ENCODE peak calls at places on chromosomes 1 and 21, in eight cellular contexts. D is tibial artery, G is fibroblast of the aortic adventitia, T is GM13976, M is K562, A is Calu3, N is upper lobe of left lung, K is fibroblast of villous mesenchyme. B is an unnamed sample.

GRCh38 chr1:200979574-200980451 is 43.7 kb downstream of the KIF21B start:
- DNase-seq in D (no peak), G (no peak), T (peak), M (peak), A (peak), N (no peak), K (peak), B (peak)

GRCh38 chr1:53046930-53047329 is 15.1 kb upstream of the PODN start:
- DNase-seq in D (no peak), G (peak), T (no peak), M (no peak), A (no peak), N (no peak), K (peak), B (no peak)

GRCh38 chr1:22115281-22115680 is 27.6 kb downstream of the WNT4 start:
- DNase-seq in D (no peak), G (no peak), T (no peak), M (no peak), A (no peak), N (no peak), K (no peak), B (no peak)

GRCh38 chr1:175471039-175471800 is 272.2 kb downstream of the TNR start:
- DNase-seq in D (no peak), G (no peak), T (no peak), M (no peak), A (no peak), N (no peak), K (peak), B (peak)

GRCh38 chr1:65703853-65704252 is 88.8 kb upstream of the PDE4B start:
- DNase-seq in D (no peak), G (no peak), T (no peak), M (no peak), A (no peak), N (no peak), K (no peak), B (no peak)

GRCh38 chr1:212167098-212167497 is 118.1 kb upstream of the PPP2R5A start:
- DNase-seq in D (no peak), G (peak), T (no peak), M (no peak), A (no peak), N (no peak), K (peak), B (no peak)

GRCh38 chr1:153990468-153991150 is at the start of gene RPS27:
- DNase-seq in D (peak), G (peak), T (peak), M (peak), A (peak), N (peak), K (peak), B (peak)

GRCh38 chr1:172826096-172826741 is 167.3 kb downstream of the FASLG start:
- DNase-seq in D (peak), G (peak), T (no peak), M (no peak), A (peak), N (no peak), K (peak), B (peak)

GRCh38 chr1:207813946-207814345 is 62.1 kb downstream of the CD46 start:
- DNase-seq in D (no peak), G (no peak), T (no peak), M (no peak), A (no peak), N (no peak), K (no peak), B (no peak)

GRCh38 chr1:63027176-63027575 is 243.2 kb downstream of the ATG4C start:
- DNase-seq in D (no peak), G (no peak), T (no peak), M (no peak), A (no peak), N (no peak), K (no peak), B (no peak)

GRCh38 chr1:238457610-238458009 is 566.9 kb upstream of the ZP4 start:
- DNase-seq in D (no peak), G (peak), T (no peak), M (no peak), A (no peak), N (no peak), K (no peak), B (no peak)

GRCh38 chr21:44400791-44401385 is 47.5 kb downstream of the TRPM2 start:
- DNase-seq in D (no peak), G (no peak), T (no peak), M (no peak), A (no peak), N (peak), K (no peak), B (no peak)

GRCh38 chr1:212920895-212921294 is 29.4 kb upstream of the VASH2 start:
- DNase-seq in D (no peak), G (no peak), T (peak), M (peak), A (no peak), N (no peak), K (no peak), B (no peak)

GRCh38 chr1:226223157-226223785 is at the start of gene MIXL1:
- DNase-seq in D (no peak), G (no peak), T (peak), M (no peak), A (peak), N (peak), K (peak), B (no peak)

GRCh38 chr1:226222686-226223085 is 778 bp upstream of the MIXL1 start:
- DNase-seq in D (no peak), G (no peak), T (no peak), M (no peak), A (no peak), N (no peak), K (no peak), B (no peak)

GRCh38 chr1:226226601-226227000 is 3.1 kb downstream of the MIXL1 start:
- DNase-seq in D (no peak), G (no peak), T (no peak), M (no peak), A (no peak), N (no peak), K (no peak), B (no peak)

GRCh38 chr1:226220473-226221189 is 2.8 kb upstream of the MIXL1 start:
- DNase-seq in D (no peak), G (no peak), T (no peak), M (no peak), A (no peak), N (no peak), K (no peak), B (no peak)

GRCh38 chr1:226223786-226224244 is 351 bp downstream of the MIXL1 start:
- DNase-seq in D (no peak), G (no peak), T (peak), M (peak), A (peak), N (peak), K (peak), B (no peak)
- TF ChIP-seq CTCF in D (no peak), G (no peak), T (peak), M (peak), A (peak), N (no peak), K (no peak), B (peak)

GRCh38 chr21:20875741-20876140 is 122.5 kb upstream of the NCAM2 start:
- DNase-seq in D (no peak), G (no peak), T (no peak), M (no peak), A (no peak), N (no peak), K (no peak), B (no peak)
- TF ChIP-seq CTCF in D (no peak), G (no peak), T (no peak), M (no peak), A (no peak), N (no peak), K (no peak), B (no peak)

GRCh38 chr1:183456826-183457225 is 15.5 kb upstream of the SMG7 start:
- DNase-seq in D (no peak), G (no peak), T (no peak), M (no peak), A (no peak), N (no peak), K (no peak), B (no peak)
- TF ChIP-seq CTCF in D (no peak), G (no peak), T (no peak), M (no peak), A (no peak), N (no peak), K (no peak), B (no peak)

GRCh38 chr1:16913616-16913865 is 8.2 kb upstream of the CROCC start:
- DNase-seq in D (no peak), G (no peak), T (no peak), M (no peak), A (no peak), N (no peak), K (no peak), B (no peak)

GRCh38 chr1:16918371-16918770 is 3.4 kb upstream of the CROCC start:
- DNase-seq in D (no peak), G (no peak), T (no peak), M (no peak), A (no peak), N (no peak), K (no peak), B (no peak)

GRCh38 chr1:16913866-16914662 is 7.7 kb upstream of the CROCC start:
- DNase-seq in D (peak), G (peak), T (peak), M (peak), A (peak), N (peak), K (peak), B (peak)

GRCh38 chr1:16920951-16921350 is 780 bp upstream of the CROCC start:
- DNase-seq in D (no peak), G (no peak), T (no peak), M (no peak), A (no peak), N (no peak), K (no peak), B (no peak)

DNA sequence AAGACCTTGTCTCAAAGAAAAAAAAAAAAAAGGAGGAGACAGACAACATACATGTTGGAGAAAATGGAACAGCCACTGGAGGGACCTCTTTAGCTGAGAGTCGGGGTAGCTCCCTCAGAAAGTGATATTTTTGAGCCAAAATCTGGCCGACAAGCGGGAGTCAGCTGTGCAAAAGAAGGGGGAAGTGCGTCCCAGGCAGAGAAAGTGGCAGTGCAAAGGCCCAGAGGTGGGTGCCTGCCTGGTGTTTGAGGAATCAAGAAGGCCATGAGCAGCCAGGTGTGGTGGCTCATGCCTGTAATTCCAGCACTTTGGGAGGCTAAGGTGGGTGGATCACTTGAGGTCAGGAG is 6.1 kb upstream of the CROCC start:
- DNase-seq in D (no peak), G (peak), T (no peak), M (no peak), A (no peak), N (no peak), K (no peak), B (no peak)
- TF ChIP-seq CTCF in D (no peak), G (no peak), T (no peak), M (peak), A (no peak), N (no peak), K (no peak), B (no peak)

GRCh38 chr1:106584127-106584526 is 472.3 kb upstream of the PRMT6 start:
- DNase-seq in D (no peak), G (peak), T (no peak), M (no peak), A (no peak), N (no peak), K (no peak), B (no peak)
- TF ChIP-seq CTCF in D (no peak), G (no peak), T (no peak), M (no peak), A (no peak), N (no peak), K (no peak), B (no peak)

GRCh38 chr1:2229032-2229920 is 1.2 kb downstream of the SKI start:
- DNase-seq in D (peak), G (peak), T (peak), M (no peak), A (peak), N (peak), K (peak), B (peak)
- TF ChIP-seq CTCF in D (no peak), G (no peak), T (no peak), M (peak), A (no peak), N (no peak), K (no peak), B (no peak)

GRCh38 chr1:19967808-19968207 is 11.6 kb downstream of the PLA2G2A start:
- DNase-seq in D (peak), G (no peak), T (no peak), M (no peak), A (no peak), N (no peak), K (no peak), B (no peak)

GRCh38 chr1:19963636-19964035 is 15.8 kb downstream of the PLA2G2A start:
- DNase-seq in D (no peak), G (no peak), T (no peak), M (no peak), A (no peak), N (no peak), K (no peak), B (no peak)

GRCh38 chr1:19969898-19970660 is 9.3 kb downstream of the PLA2G2A start:
- DNase-seq in D (no peak), G (peak), T (no peak), M (no peak), A (no peak), N (no peak), K (no peak), B (no peak)

GRCh38 chr1:19960621-19961020 is 18.8 kb downstream of the PLA2G2A start:
- DNase-seq in D (no peak), G (no peak), T (no peak), M (no peak), A (no peak), N (no peak), K (no peak), B (no peak)

DNA sequence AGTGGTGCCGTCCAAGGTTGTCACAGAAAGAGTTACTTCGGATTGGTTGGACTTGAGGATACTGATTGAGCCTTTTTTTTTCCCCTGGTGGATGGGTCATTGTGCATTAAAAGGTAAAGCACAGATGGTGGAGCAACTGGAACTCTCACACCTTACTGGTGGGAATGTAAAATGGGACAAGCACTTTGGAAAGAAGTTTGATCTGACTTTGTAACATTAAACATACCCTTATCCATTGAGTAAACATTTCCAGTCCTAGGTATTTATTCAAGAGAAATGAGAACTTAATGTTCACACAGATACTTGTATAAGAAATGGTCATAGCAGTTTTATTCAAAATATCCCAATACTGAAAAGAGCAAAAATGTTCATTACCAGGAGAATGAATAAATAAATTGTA is 14.9 kb downstream of the PLA2G2A start:
- DNase-seq in D (no peak), G (no peak), T (no peak), M (no peak), A (no peak), N (no peak), K (no peak), B (no peak)
- TF ChIP-seq CTCF in D (no peak), G (no peak), T (no peak), M (no peak), A (no peak), N (no peak), K (no peak), B (no peak)

B was measured in A549.